ENCODE peak calls at places on chromosome 22, in seven cellular contexts. X is amniotic stem cell, C is left ventricle myocardium superior, L is ureter, I is Daoy, D is KBM-7, E is astrocyte of the spinal cord. M is an unnamed sample.

GRCh38 chr22:44129614-44129976 is 51.1 kb upstream of the PARVG start:
- DNase-seq in X (no peak), C (no peak), L (no peak), I (peak), D (no peak), E (peak), M (peak)

GRCh38 chr22:46031066-46031465 is 54.1 kb upstream of the WNT7B start:
- DNase-seq in X (no peak), C (no peak), L (no peak), I (no peak), D (no peak), E (no peak), M (no peak)

GRCh38 chr22:42299586-42300285 is 29.3 kb upstream of the TCF20 start:
- DNase-seq in X (no peak), C (peak), L (no peak), I (no peak), D (peak), E (no peak), M (no peak)

GRCh38 chr22:36435516-36436415 is 45.7 kb downstream of the TXN2 start:
- DNase-seq in X (no peak), C (no peak), L (no peak), I (no peak), D (peak), E (no peak), M (no peak)

GRCh38 chr22:48639021-48639795 is 1188.5 kb downstream of the BRD1 start:
- DNase-seq in X (no peak), C (no peak), L (no peak), I (no peak), D (no peak), E (no peak), M (no peak)

GRCh38 chr22:36439481-36440271 is 41.8 kb downstream of the TXN2 start:
- DNase-seq in X (peak), C (peak), L (no peak), I (peak), D (no peak), E (peak), M (peak)

GRCh38 chr22:31045900-31046587 is 35.1 kb upstream of the SMTN start:
- DNase-seq in X (no peak), C (no peak), L (no peak), I (no peak), D (no peak), E (no peak), M (no peak)

GRCh38 chr22:38186429-38186828 is 4.8 kb upstream of the PLA2G6 start:
- DNase-seq in X (no peak), C (no peak), L (no peak), I (no peak), D (no peak), E (no peak), M (no peak)

GRCh38 chr22:33917744-33918406 is 2.4 kb downstream of the LARGE1 start:
- DNase-seq in X (no peak), C (no peak), L (no peak), I (no peak), D (peak), E (no peak), M (peak)

GRCh38 chr22:31953251-31953650 is 8.9 kb downstream of the YWHAH start:
- DNase-seq in X (no peak), C (no peak), L (no peak), I (no peak), D (no peak), E (no peak), M (no peak)

GRCh38 chr22:22884888-22885840 is 2.5 kb upstream of the IGLL5 start:
- DNase-seq in X (no peak), C (no peak), L (peak), I (no peak), D (no peak), E (no peak), M (no peak)

GRCh38 chr22:27616033-27616432 is 185.5 kb downstream of the MN1 start:
- DNase-seq in X (no peak), C (no peak), L (no peak), I (no peak), D (no peak), E (no peak), M (no peak)

M was measured in fibroblast of lung.